ENCODE peak calls at places on chromosomes 12 and 14, in nine cellular contexts. D is fibroblast of pulmonary artery, T is uterus, K is sigmoid colon, W is HFF-Myc, Y is IMR-90, L is HL-60, Q is esophagus squamous epithelium, N is lung. P is an unnamed sample.

GRCh38 chr12:124024263-124024678 is 51.3 kb downstream of the ZNF664 start:
- DNase-seq in Y (no peak), N (no peak), K (no peak), W (no peak), L (peak; percentile 87), Q (no peak), D (no peak), T (no peak), P (no peak)

GRCh38 chr12:78568326-78569020 is 296.1 kb upstream of the SYT1 start:
- DNase-seq in D (no peak), Y (peak; percentile 57), K (no peak), N (no peak), W (no peak), L (no peak), Q (no peak), T (no peak), P (no peak)

GRCh38 chr14:85118274-85118673 is 411.7 kb upstream of the FLRT2 start:
- DNase-seq in N (no peak), T (no peak), Y (no peak), K (no peak), L (no peak), D (no peak), W (no peak), Q (no peak), P (no peak)

GRCh38 chr14:69657961-69658360 is 46.6 kb downstream of the SUSD6 start:
- DNase-seq in D (peak; percentile 47), Y (peak; percentile 42), N (peak; percentile 61), T (no peak), K (no peak), Q (no peak), L (no peak), W (no peak), P (no peak)

GRCh38 chr14:68145036-68145435 is 325.5 kb downstream of the RAD51B start:
- DNase-seq in W (peak; percentile 92), N (no peak), K (no peak), Q (no peak), L (no peak), T (no peak), Y (no peak), D (no peak), P (no peak)

GRCh38 chr14:34620115-34620514 is 9.8 kb downstream of the SNX6 start:
- DNase-seq in D (no peak), K (no peak), L (no peak), N (no peak), W (no peak), Q (no peak), Y (no peak), T (no peak), P (no peak)

GRCh38 chr12:124655317-124656213 is 88.2 kb upstream of the NCOR2 start:
- DNase-seq in T (peak; percentile 86), Q (no peak), N (peak; percentile 61), D (peak; percentile 99), L (peak; percentile 24), W (peak; percentile 73), Y (peak; percentile 93), K (peak; percentile 91), P (peak; percentile 83)

GRCh38 chr12:24617471-24617870 is 331.4 kb downstream of the BCAT1 start:
- DNase-seq in W (no peak), N (no peak), D (peak; percentile 38), L (no peak), K (no peak), T (no peak), Y (peak; percentile 77), Q (no peak), P (no peak)

GRCh38 chr12:32893008-32893407 is 3.6 kb downstream of the PKP2 start:
- DNase-seq in W (no peak), L (no peak), N (no peak), K (no peak), Q (no peak), Y (no peak), D (no peak), T (no peak), P (no peak)

GRCh38 chr12:110020956-110021355 is 21.7 kb downstream of the ANKRD13A start:
- DNase-seq in T (no peak), Y (no peak), L (no peak), K (no peak), N (no peak), Q (no peak), W (no peak), D (no peak), P (no peak)

GRCh38 chr12:106987846-106988245 is 900 bp upstream of the MTERF2 start:
- DNase-seq in K (no peak), L (no peak), Y (no peak), Q (no peak), W (no peak), T (no peak), N (no peak), D (no peak), P (no peak)

GRCh38 chr12:106986625-106987389 is at the start of gene MTERF2:
- DNase-seq in T (peak; percentile 92), N (peak; percentile 91), W (peak; percentile 67), K (peak; percentile 97), D (peak; percentile 95), Q (peak; percentile 54), Y (peak; percentile 90), L (peak; percentile 36), P (peak; percentile 91)

GRCh38 chr12:106984588-106985137 is 2.3 kb downstream of the MTERF2 start:
- DNase-seq in Y (no peak), T (no peak), D (no peak), K (no peak), W (no peak), Q (no peak), N (no peak), L (no peak), P (no peak)

GRCh38 chr12:106986135-106986534 is 811 bp downstream of the MTERF2 start:
- DNase-seq in K (no peak), D (no peak), Y (no peak), W (no peak), N (no peak), L (no peak), Q (no peak), T (no peak), P (no peak)

GRCh38 chr12:106985479-106985878 is 1.5 kb downstream of the MTERF2 start:
- DNase-seq in N (no peak), D (no peak), L (no peak), K (no peak), Q (no peak), Y (no peak), W (no peak), T (no peak), P (no peak)
- TF ChIP-seq CTCF in N (no peak), D (no peak), L (no peak), K (no peak), Q (no peak), Y (no peak), W (no peak), T (no peak), P (no peak)

DNA sequence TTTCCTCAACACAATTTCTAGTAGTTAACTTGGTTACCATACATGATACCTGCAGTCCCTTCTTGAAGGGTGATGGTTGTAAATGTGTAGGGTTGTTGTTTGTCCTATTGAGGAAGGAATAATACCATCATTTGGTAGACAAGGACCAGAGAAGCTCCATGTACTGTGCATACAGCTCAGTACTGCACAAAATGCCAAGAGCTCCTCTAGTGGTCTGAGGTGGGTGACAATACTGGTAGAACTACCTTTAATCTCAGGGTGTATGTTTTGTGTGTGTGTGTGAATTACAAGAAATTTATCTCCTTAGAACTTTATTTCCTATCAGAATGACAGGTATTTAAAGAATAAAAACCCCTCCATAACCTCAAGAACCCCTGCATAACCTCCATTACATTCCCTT is 575.3 kb downstream of the TMTC2 start:
- DNase-seq in T (no peak), Y (no peak), L (no peak), W (no peak), Q (no peak), N (no peak), D (no peak), K (no peak), P (no peak)
- TF ChIP-seq CTCF in T (no peak), Y (no peak), L (peak; percentile 5), W (no peak), Q (no peak), N (no peak), D (no peak), K (no peak), P (no peak)

GRCh38 chr12:44961887-44962286 is 85.8 kb upstream of the NELL2 start:
- DNase-seq in D (no peak), Q (no peak), T (no peak), K (no peak), N (no peak), Y (no peak), W (no peak), L (no peak), P (no peak)

GRCh38 chr12:44960423-44960822 is 84.3 kb upstream of the NELL2 start:
- DNase-seq in W (no peak), K (no peak), Q (no peak), Y (no peak), L (no peak), D (no peak), T (no peak), N (no peak), P (no peak)

GRCh38 chr12:44960856-44961255 is 84.7 kb upstream of the NELL2 start:
- DNase-seq in Y (no peak), N (no peak), T (no peak), W (no peak), L (no peak), K (no peak), D (no peak), Q (no peak), P (no peak)
- TF ChIP-seq CTCF in Y (no peak), N (no peak), T (no peak), W (peak; percentile 20), L (no peak), K (no peak), D (no peak), Q (no peak), P (no peak)

GRCh38 chr14:104953896-104954656 is 24.1 kb downstream of the AHNAK2 start:
- DNase-seq in N (no peak), K (no peak), Q (no peak), D (no peak), Y (no peak), W (no peak), L (no peak), T (no peak), P (no peak)

GRCh38 chr14:104950021-104950420 is 25.3 kb downstream of the PLD4 start:
- DNase-seq in L (no peak), N (no peak), W (no peak), Y (no peak), T (no peak), D (no peak), K (no peak), Q (no peak), P (no peak)

GRCh38 chr14:104955396-104955770 is 22.8 kb downstream of the AHNAK2 start:
- DNase-seq in Q (no peak), L (no peak), W (no peak), N (no peak), T (no peak), K (no peak), D (no peak), Y (no peak), P (no peak)

GRCh38 chr14:104954746-104955395 is 23.3 kb downstream of the AHNAK2 start:
- DNase-seq in W (no peak), L (no peak), Y (no peak), T (no peak), Q (no peak), D (no peak), N (no peak), K (no peak), P (no peak)

DNA sequence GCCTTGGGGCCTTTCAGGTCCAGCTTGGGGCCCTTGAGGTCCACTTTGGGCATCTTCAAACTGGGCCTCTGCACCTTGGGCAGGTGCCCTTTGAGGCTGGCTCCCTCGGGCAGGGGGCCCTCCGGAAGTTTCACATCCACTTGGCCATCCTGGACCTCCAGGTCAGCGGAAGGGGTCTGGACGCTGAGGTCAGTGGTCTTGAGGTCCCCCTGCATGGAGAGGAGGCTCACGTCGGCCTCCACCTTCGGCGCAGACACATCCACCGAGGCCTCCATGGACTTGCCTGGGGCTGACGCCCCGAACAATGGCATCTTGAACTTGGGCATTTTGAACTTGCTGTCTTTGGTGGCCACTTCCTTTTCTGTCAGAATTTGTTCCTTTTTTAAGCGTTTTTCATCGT is 25.1 kb downstream of the AHNAK2 start:
- DNase-seq in D (no peak), N (no peak), L (no peak), Q (no peak), T (no peak), W (no peak), Y (no peak), K (no peak), P (no peak)
- TF ChIP-seq CTCF in D (no peak), N (no peak), L (no peak), Q (no peak), T (no peak), W (no peak), Y (no peak), K (no peak), P (no peak)

P was measured in D721Med.